ENCODE peak calls at places on chromosomes 2 and 18, in six cellular contexts. B is fibroblast of lung, H is IMR-90, F is breast epithelium, U is MM.1S, C is PC-9. V is an unnamed sample. For H3K36me3 and H3K4me1, the result is how much of the 10 kb centered on the place peaks cover.

GRCh38 chr2:82526267-82526666 is 1932.8 kb downstream of the SUCLG1 start:
- DNase-seq in B (no peak), H (no peak), F (no peak), U (no peak), C (no peak), V (no peak)

GRCh38 chr2:227871375-227871788 is at the start of gene DAW1:
- DNase-seq in B (peak), H (peak), F (no peak), U (peak), C (no peak), V (no peak)

GRCh38 chr2:188978291-188979081 is 4.3 kb downstream of the COL3A1 start:
- DNase-seq in B (peak), H (peak), F (no peak), U (peak), C (no peak), V (peak)

GRCh38 chr2:232219932-232220331 is 158.6 kb upstream of the ALPP start:
- DNase-seq in B (no peak), H (no peak), F (no peak), U (no peak), C (no peak), V (no peak)

GRCh38 chr2:214587442-214587841 is 176.6 kb downstream of the VWC2L start:
- DNase-seq in B (no peak), H (no peak), F (no peak), U (no peak), C (no peak), V (no peak)

GRCh38 chr18:23963443-23964185 is 50.9 kb upstream of the TTC39C start:
- DNase-seq in B (peak), H (no peak), F (no peak), U (no peak), C (no peak), V (no peak)

GRCh38 chr2:137255990-137256389 is 490.6 kb downstream of the THSD7B start:
- DNase-seq in B (no peak), H (no peak), F (no peak), U (no peak), C (no peak), V (no peak)

GRCh38 chr2:40332096-40332826 is 119.6 kb downstream of the SLC8A1 start:
- DNase-seq in B (peak), H (peak), F (no peak), U (no peak), C (peak), V (peak)

GRCh38 chr2:142874293-142874814 is 3.1 kb upstream of the KYNU start:
- DNase-seq in B (peak), H (peak), F (peak), U (no peak), C (peak), V (no peak)

GRCh38 chr2:181306785-181307184 is 150.4 kb upstream of the ITGA4 start:
- DNase-seq in B (peak), H (peak), F (no peak), U (peak), C (no peak), V (no peak)

GRCh38 chr2:3449106-3449505 is 69.6 kb downstream of the TRAPPC12 start:
- DNase-seq in B (peak), H (no peak), F (no peak), U (no peak), C (no peak), V (peak)
- H3K36me3 ChIP-seq in B (under half), H (under half), F (under half), U (under half), C (under half), V (under half)

GRCh38 chr2:42129487-42129852 is 39.7 kb upstream of the EML4 start:
- DNase-seq in B (no peak), H (no peak), F (no peak), U (no peak), C (no peak), V (no peak)
- H3K4me1 ChIP-seq in B (under half), H (under half), F (under half), U (half or more), C (half or more), V (under half)

DNA sequence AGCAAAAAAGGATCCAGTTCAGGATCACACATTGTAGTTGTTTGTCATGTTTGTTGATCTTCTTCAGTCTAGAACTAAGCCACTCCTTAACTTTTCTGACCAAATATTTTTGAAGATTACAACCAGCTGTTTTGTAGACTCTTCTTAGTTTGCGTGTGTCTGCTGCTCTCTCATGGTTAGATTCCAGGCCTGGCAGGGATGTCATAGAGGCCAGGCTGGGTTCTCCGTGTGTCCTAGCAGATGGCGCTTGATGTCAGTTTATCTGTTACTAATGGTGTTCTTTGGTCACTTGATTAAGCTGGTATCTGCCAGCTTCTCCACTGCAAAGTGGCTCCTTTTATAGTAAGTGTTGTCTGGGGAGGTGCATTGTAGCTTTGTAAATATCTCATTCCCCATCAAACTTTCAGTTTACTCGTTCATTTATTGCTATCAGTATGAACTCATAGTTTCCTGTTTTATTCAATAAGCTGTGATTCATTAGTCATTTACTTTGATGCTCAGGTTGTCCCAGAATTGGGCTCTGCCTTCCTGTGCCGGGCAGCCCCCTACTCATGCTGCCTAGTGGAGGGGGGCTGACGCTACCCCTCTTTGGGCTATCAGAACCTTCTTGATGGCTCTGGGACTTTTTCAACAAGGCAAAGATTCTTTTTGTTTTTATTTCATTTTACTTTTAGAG is 42.1 kb downstream of the GRHL1 start:
- DNase-seq in B (no peak), H (no peak), F (no peak), U (no peak), C (no peak), V (no peak)
- TF ChIP-seq CTCF in B (peak), H (peak), F (no peak), U (no peak), C (no peak), V (no peak)

GRCh38 chr2:20939786-20940480 is 103.9 kb downstream of the APOB start:
- DNase-seq in B (no peak), H (no peak), F (no peak), U (no peak), C (no peak), V (peak)
- H3K36me3 ChIP-seq in B (under half), H (under half), F (under half), U (under half), C (under half), V (under half)

GRCh38 chr2:239287461-239287860 is 113.4 kb downstream of the HDAC4 start:
- DNase-seq in B (peak), H (peak), F (no peak), U (no peak), C (no peak), V (no peak)

GRCh38 chr2:239288951-239289481 is 111.8 kb downstream of the HDAC4 start:
- DNase-seq in B (peak), H (no peak), F (no peak), U (peak), C (no peak), V (no peak)

GRCh38 chr2:239286901-239287300 is 113.9 kb downstream of the HDAC4 start:
- DNase-seq in B (no peak), H (no peak), F (no peak), U (no peak), C (no peak), V (no peak)

GRCh38 chr2:239289545-239289944 is 111.3 kb downstream of the HDAC4 start:
- DNase-seq in B (no peak), H (no peak), F (no peak), U (no peak), C (no peak), V (no peak)

DNA sequence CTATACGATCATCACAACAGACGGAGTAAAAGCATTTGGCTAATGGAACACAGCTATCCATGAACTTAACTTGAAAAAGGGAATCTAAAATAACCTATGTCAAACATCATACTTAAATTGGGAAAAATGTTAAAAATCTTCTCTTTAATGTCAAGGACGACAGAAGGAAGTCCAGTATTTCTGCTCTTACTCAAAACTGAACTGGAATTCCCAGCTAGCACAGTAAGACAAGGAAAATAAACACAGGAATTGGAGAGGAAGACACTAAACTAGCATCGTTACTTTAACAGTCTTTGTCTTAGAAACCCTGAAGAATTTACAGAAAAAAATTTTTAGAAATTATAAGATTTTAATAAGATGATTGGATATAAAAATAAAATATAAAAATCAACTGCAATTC is 112.6 kb downstream of the HDAC4 start:
- DNase-seq in B (peak), H (peak), F (no peak), U (no peak), C (no peak), V (no peak)
- H3K4me1 ChIP-seq in B (under half), H (half or more), F (under half), U (under half), C (under half), V (under half)

GRCh38 chr2:193584522-193584938 is 1389.8 kb upstream of the TMEFF2 start:
- DNase-seq in B (no peak), H (peak), F (no peak), U (peak), C (no peak), V (no peak)
- TF ChIP-seq CTCF in B (no peak), H (no peak), F (no peak), U (peak), C (peak), V (no peak)

DNA sequence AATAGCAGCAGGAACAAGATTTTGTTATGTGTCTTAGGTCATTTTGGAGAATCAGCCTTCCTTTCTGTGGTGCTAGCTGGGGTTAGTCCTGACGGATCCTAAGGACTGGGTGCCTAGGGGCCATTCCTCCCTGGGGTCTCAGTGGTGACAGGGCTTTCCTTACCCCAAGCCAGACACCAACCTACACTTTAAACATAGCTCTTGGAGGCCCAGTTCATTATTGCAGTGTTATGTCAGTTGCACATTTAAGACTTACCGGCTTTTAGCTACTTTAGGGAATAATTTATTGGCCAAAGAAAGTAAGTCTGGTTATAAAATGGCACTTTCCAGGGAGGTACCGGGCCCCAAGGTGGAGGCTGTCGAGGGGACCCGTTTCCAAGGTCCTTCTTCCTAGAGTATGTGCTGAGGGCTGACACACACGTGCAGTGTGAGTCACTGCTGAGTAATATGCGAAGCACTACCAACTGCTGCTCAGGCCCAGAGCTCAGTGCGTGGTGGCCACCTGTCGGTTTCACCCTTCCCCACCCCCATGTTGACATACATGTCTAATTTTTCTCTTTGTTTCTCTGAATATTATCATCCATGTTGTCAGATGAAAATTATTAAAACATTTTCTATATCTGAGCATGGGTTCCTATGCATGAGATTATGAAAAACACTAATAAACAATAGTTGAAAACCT is 37.0 kb upstream of the GRHL1 start:
- DNase-seq in B (peak), H (peak), F (no peak), U (peak), C (peak), V (no peak)
- H3K36me3 ChIP-seq in B (under half), H (under half), F (under half), U (under half), C (under half), V (under half)

GRCh38 chr2:224931956-224932355 is 110.3 kb downstream of the DOCK10 start:
- DNase-seq in B (no peak), H (no peak), F (no peak), U (no peak), C (no peak), V (no peak)
- H3K4me1 ChIP-seq in B (under half), H (under half), F (under half), U (under half), C (under half), V (under half)

GRCh38 chr2:112993831-112994230 is 11.4 kb upstream of the IL36A start:
- DNase-seq in B (no peak), H (no peak), F (no peak), U (no peak), C (no peak), V (no peak)
- TF ChIP-seq CTCF in B (no peak), H (no peak), F (no peak), U (no peak), C (no peak), V (no peak)

V was measured in uterus.